ENCODE peak calls at places on chromosomes 3 and 15, in eight cellular contexts. Y is sigmoid colon, K is stomach, J is upper lobe of left lung, Q is HCT116, E is H1, A is spleen, U is transverse colon. C is an unnamed sample.

GRCh38 chr3:47294392-47294791 is 11.6 kb downstream of the KLHL18 start:
- DNase-seq in Y (no peak), E (no peak), K (no peak), J (no peak), Q (no peak), A (no peak), U (no peak), C (no peak)

GRCh38 chr3:7764091-7764490 is 737.5 kb upstream of the LMCD1 start:
- DNase-seq in Q (no peak), A (no peak), U (no peak), Y (no peak), J (no peak), K (no peak), E (no peak), C (no peak)

GRCh38 chr3:23888617-23889228 is 28.1 kb downstream of the NKIRAS1 start:
- DNase-seq in E (no peak), U (no peak), Y (no peak), K (no peak), Q (peak), J (no peak), A (no peak), C (no peak)

GRCh38 chr3:133280591-133280990 is 119.3 kb upstream of the BFSP2 start:
- DNase-seq in K (no peak), J (no peak), Q (no peak), E (no peak), Y (no peak), U (no peak), A (no peak), C (no peak)

GRCh38 chr15:70523634-70524033 is 239.7 kb downstream of the UACA start:
- DNase-seq in Y (peak), K (peak), E (no peak), Q (no peak), U (no peak), J (no peak), A (peak), C (no peak)

GRCh38 chr3:66398228-66399025 is 102.4 kb downstream of the LRIG1 start:
- DNase-seq in Y (peak), U (no peak), Q (no peak), J (no peak), E (no peak), A (peak), K (no peak), C (no peak)

GRCh38 chr3:126107203-126107939 is 23.4 kb upstream of the SLC41A3 start:
- DNase-seq in Y (peak), Q (no peak), K (no peak), A (peak), U (no peak), J (no peak), E (peak), C (peak)

GRCh38 chr3:158058775-158059174 is 47.4 kb downstream of the SHOX2 start:
- DNase-seq in Y (no peak), K (no peak), U (no peak), Q (no peak), J (no peak), E (no peak), A (no peak), C (no peak)

GRCh38 chr3:69866988-69867720 is 127.9 kb downstream of the MITF start:
- DNase-seq in J (no peak), U (no peak), E (no peak), K (no peak), Q (no peak), A (no peak), Y (no peak), C (no peak)

GRCh38 chr3:138901579-138901978 is 45.4 kb downstream of the FOXL2 start:
- DNase-seq in E (no peak), A (no peak), Y (no peak), K (no peak), Q (no peak), J (no peak), U (no peak), C (no peak)

GRCh38 chr15:37130356-37130755 is 30.0 kb upstream of the MEIS2 start:
- DNase-seq in U (no peak), E (no peak), J (no peak), K (no peak), Q (no peak), Y (no peak), A (no peak), C (no peak)

DNA sequence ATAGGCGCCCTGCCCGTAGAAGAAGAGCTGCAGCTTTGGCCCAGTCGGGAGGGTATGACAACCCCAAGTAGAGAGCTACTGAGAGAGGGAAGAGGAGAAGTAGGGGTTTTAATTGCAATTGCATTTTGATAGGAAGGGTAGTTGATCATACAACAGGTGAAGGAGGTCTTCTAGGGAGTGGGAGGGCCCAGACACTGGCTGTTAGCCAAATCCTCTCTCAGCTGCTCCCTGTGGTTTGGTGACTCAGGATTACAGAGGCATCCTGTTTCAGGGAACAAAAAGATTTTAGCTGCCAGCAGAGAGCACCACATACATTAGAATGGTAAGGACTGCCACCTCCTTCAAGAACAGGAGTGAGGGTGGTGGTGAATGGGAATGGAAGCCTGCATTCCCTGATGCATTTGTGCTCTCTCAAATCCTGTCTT is 408.9 kb upstream of the THBS1 start:
- DNase-seq in U (peak), E (peak), K (peak), Q (peak), Y (peak), A (no peak), J (peak), C (no peak)
- TF ChIP-seq POLR2AphosphoS5 in U (no peak), E (peak), K (peak), Q (no peak), Y (no peak), A (no peak), J (peak), C (no peak)

DNA sequence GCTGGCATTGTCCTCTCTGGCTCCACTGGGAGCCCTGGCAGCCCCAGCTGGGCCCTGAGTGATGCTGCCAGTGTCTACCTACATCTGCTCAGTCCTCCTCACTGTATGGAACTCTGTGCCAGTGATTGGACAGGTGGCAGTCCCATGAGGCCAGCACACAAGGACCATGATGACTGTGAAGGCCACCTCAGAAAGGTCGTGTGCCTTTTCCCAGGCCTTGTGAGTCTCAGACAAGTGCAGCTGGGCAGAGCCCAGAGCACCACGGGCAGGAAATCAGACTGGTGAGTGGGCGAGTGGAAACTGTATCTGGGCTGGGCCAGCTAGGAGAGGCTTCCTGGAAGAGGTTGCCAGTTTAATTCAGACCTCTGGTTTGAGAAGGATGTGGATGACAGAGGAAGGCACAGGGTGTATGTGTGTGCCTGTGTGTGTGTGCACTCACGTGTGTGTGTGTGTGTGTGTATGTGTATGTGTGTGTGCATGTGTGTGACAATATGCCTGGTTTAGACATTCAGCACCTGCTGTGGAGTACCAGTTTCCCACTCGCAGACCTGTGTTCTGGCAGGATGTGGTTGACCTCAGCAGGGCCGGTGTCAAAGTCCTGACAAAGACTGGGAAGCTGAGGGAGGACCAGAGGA is 7.0 kb downstream of the MAPKAPK3 start:
- DNase-seq in Q (no peak), E (no peak), A (no peak), K (no peak), J (no peak), U (no peak), Y (no peak), C (no peak)
- TF ChIP-seq POLR2A in Q (no peak), E (no peak), A (no peak), K (no peak), J (no peak), U (no peak), Y (no peak), C (no peak)

DNA sequence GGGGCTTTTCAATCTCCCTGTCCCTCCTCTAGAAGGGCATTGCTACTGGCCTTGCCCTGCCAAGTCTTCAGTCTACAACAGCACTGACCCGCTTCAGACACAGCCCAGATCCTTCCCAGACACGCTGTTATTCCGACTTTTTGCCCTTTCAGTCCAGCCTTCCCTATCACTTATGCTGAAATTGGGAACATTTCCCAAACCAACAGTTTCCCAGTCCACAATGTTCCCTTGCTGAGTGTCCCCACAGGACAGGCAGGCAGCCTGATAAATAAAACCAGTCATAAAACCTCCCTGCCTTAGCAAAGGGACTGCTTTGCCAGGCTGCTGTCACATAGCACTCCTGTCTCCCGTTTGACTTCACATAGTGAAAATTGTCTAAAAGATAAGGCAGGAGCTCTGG is 43.5 kb downstream of the GOLGA6L2 start:
- DNase-seq in A (no peak), J (no peak), Y (no peak), U (no peak), E (no peak), Q (no peak), K (no peak), C (no peak)
- TF ChIP-seq POLR2AphosphoS5 in A (no peak), J (no peak), Y (peak), U (no peak), E (no peak), Q (no peak), K (no peak), C (no peak)

GRCh38 chr3:42773409-42773751 is 327 bp upstream of the CCDC13 start:
- DNase-seq in J (no peak), U (no peak), K (no peak), Y (no peak), E (no peak), Q (no peak), A (no peak), C (no peak)
- TF ChIP-seq POLR2A in J (no peak), U (no peak), K (no peak), Y (no peak), E (no peak), Q (no peak), A (no peak), C (no peak)

DNA sequence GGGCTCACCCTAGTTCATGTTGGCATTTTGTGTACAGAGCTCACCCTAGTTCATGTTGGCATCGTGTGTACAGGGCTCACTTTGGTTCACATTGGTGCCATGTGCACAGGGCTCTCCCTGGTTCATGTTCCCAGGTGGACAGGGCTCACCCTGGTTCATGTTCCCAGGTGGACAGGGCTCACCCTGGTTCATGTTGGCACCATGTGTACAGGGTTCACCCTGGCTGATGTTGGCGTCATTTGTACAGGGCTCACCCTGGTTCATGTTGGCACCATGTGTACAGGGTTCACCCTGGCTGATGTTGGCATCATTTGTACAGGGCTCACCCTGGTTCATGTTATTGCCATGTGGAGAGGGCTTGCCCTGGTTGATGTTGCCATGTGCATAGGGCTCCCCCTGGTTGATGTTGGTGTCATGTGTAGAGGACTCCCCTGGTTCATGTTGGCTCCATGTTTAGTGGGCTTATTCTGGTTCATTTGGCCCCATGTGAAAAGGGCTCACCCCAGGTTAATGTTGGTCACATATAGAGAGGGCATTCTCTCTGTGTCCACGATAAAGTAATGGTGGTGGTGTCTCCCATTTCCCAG is 31.7 kb upstream of the NR2C2 start:
- DNase-seq in Y (no peak), A (no peak), J (no peak), U (no peak), E (no peak), Q (no peak), K (peak), C (no peak)
- TF ChIP-seq POLR2AphosphoS5 in Y (no peak), A (no peak), J (no peak), U (no peak), E (no peak), Q (no peak), K (no peak), C (no peak)

DNA sequence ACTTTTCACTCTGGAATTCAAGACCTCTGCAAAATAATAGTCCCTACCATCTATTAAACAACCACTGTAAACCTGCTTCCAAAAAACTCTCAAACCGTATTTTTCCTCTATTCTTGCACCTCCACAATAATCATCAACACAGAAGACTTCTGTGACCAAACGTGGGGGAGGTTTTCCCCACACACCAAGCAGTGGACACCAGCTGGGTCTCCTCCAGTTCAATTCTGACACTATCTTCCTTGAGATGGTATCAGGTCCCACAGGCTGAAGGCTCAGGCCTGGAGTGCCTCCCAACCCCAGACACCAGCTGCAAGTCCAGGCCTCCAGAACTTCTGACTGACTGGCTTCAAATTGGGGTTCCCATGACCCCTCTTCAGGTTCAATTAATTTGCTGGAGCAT is 89.6 kb upstream of the RAP2B start:
- DNase-seq in U (no peak), Q (no peak), E (no peak), Y (no peak), K (no peak), A (no peak), J (no peak), C (no peak)
- TF ChIP-seq POLR2A in U (no peak), Q (no peak), E (no peak), Y (no peak), K (no peak), A (no peak), J (no peak), C (no peak)

GRCh38 chr3:99607151-99607550 is 31.2 kb upstream of the COL8A1 start:
- DNase-seq in Y (no peak), Q (no peak), A (no peak), K (no peak), U (no peak), J (no peak), E (no peak), C (no peak)
- TF ChIP-seq POLR2AphosphoS5 in Y (no peak), Q (no peak), A (no peak), K (no peak), U (no peak), J (no peak), E (no peak), C (no peak)

DNA sequence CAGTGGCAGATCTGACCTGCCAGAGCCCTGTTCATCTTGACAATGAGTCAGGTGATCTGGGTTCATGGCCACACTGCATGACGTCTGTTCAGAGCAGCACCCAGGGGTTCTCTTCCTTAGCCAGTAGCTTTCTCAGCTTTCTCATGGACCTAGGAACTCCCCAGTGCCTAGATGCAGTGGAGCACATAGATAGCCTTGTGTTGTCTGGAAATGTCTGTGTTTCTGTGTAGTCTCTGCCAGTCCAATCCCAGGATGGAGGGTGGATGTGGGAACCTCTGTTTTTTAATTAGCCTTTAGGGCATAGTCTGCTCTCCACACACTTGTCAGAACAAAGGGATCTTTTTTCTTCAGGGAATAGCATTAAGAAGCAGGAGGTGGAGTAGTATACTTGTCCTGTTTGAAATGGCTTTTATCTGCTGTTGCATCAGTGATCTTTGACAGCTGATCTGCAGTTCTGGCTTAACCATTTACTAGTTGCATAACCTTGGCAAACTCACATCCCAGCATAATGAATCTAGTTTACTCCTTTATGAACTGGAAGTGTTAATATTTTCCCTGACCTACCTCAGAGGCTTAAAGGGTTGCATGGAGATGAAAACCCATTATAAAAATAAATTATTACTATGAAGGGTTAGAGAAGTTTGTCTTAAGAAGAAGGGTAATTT is 16.1 kb upstream of the CACNA1D start:
- DNase-seq in E (no peak), Q (no peak), U (peak), Y (no peak), K (no peak), A (no peak), J (no peak), C (no peak)
- TF ChIP-seq POLR2A in E (no peak), Q (no peak), U (no peak), Y (no peak), K (no peak), A (no peak), J (no peak), C (no peak)